ENCODE peak calls at places on chromosomes 16 and 17, in four cellular contexts. F, P, M and U are unnamed samples.

GRCh38 chr16:3138342-3138741 is 3.5 kb downstream of the ZNF213 start:
- DNase-seq in M (no peak), P (no peak), F (no peak), U (no peak)

GRCh38 chr17:21201302-21201602 is 12.7 kb downstream of the TMEM11 start:
- DNase-seq in M (no peak), P (no peak), F (peak; percentile 23), U (no peak)

GRCh38 chr16:48860341-48860740 is 250.4 kb upstream of the N4BP1 start:
- DNase-seq in F (no peak), P (no peak), M (no peak), U (no peak)

GRCh38 chr16:83552193-83552592 is 255.6 kb upstream of the HSBP1 start:
- DNase-seq in P (no peak), F (no peak), M (no peak), U (no peak)

GRCh38 chr17:19531780-19532501 is 1.7 kb upstream of the SLC47A1 start:
- DNase-seq in M (no peak), F (no peak), P (no peak), U (no peak)

GRCh38 chr16:88748364-88748763 is 36.7 kb downstream of the PIEZO1 start:
- DNase-seq in P (no peak), F (no peak), M (no peak), U (no peak)

GRCh38 chr17:2090804-2091534 is 36.1 kb downstream of the HIC1 start:
- DNase-seq in P (no peak), M (no peak), F (peak; percentile 26), U (no peak)

GRCh38 chr17:43694081-43694870 is 32.6 kb upstream of the MEOX1 start:
- DNase-seq in M (peak; percentile 59), F (peak; percentile 58), P (peak; percentile 73), U (peak; percentile 30)

GRCh38 chr17:10879110-10879509 is 41.2 kb upstream of the PIRT start:
- DNase-seq in F (no peak), M (no peak), P (no peak), U (no peak)

GRCh38 chr17:16415031-16415924 is at the start of gene TRPV2:
- DNase-seq in P (no peak), M (no peak), F (no peak), U (no peak)

GRCh38 chr16:30786115-30786935 is 680 bp downstream of the ZNF629 start:
- DNase-seq in M (no peak), P (no peak), F (peak; percentile 33), U (no peak)

GRCh38 chr17:55267777-55268648 is 3.3 kb downstream of the HLF start:
- DNase-seq in M (no peak), P (no peak), F (no peak), U (no peak)

GRCh38 chr17:70426752-70427151 is 257.4 kb downstream of the KCNJ2 start:
- DNase-seq in F (no peak), M (no peak), P (no peak), U (no peak)

GRCh38 chr17:7025240-7025639 is 2.4 kb downstream of the BCL6B start:
- DNase-seq in P (no peak), F (no peak), M (no peak), U (no peak)

GRCh38 chr16:57562066-57562465 is 19.6 kb downstream of the ADGRG5 start:
- DNase-seq in F (no peak), M (no peak), P (no peak), U (no peak)

GRCh38 chr17:43018008-43018853 is 4.0 kb downstream of the VAT1 start:
- DNase-seq in P (no peak), M (no peak), F (no peak), U (no peak)

GRCh38 chr16:52071101-52071500 is 475.8 kb downstream of the TOX3 start:
- DNase-seq in P (no peak), F (no peak), M (no peak), U (no peak)

GRCh38 chr16:11734025-11734652 is 8.5 kb downstream of the TXNDC11 start:
- DNase-seq in M (no peak), P (no peak), F (no peak), U (no peak)

GRCh38 chr17:13977837-13978236 is 91.5 kb upstream of the COX10 start:
- DNase-seq in F (no peak), M (no peak), P (no peak), U (no peak)

GRCh38 chr16:70784692-70785317 is 16.2 kb downstream of the VAC14 start:
- DNase-seq in M (no peak), P (no peak), F (no peak), U (no peak)

GRCh38 chr17:30821751-30822723 is 2.5 kb downstream of the CRLF3 start:
- DNase-seq in P (no peak), F (no peak), M (no peak), U (no peak)

GRCh38 chr17:82204831-82205719 is 7.6 kb downstream of the CCDC57 start:
- DNase-seq in P (no peak), F (no peak), M (no peak), U (no peak)